ENCODE peak calls at places on chromosomes 11 and 22, in eight cellular contexts. U is MCF 10A, S is brain microvascular endothelial cell, C is mesothelial cell of epicardium, I is tibial artery, M is stomach, Y is foreskin fibroblast, T is Caco-2. K is an unnamed sample.

GRCh38 chr11:19431059-19431398 is 190.3 kb upstream of the E2F8 start:
- DNase-seq in U (no peak), C (no peak), I (no peak), S (no peak), M (peak), Y (no peak), T (no peak), K (no peak)

GRCh38 chr11:88464528-88464927 is 127.0 kb upstream of the CTSC start:
- DNase-seq in I (no peak), M (no peak), Y (no peak), S (no peak), C (no peak), U (no peak), T (no peak), K (no peak)

GRCh38 chr11:63608353-63609345 is 5.6 kb downstream of the PLAAT3 start:
- DNase-seq in S (peak), C (no peak), Y (peak), U (no peak), I (no peak), M (peak), T (no peak), K (peak)

GRCh38 chr11:114124601-114125144 is 65.2 kb downstream of the ZBTB16 start:
- DNase-seq in U (no peak), Y (no peak), I (peak), C (no peak), S (no peak), T (no peak), M (no peak), K (no peak)

GRCh38 chr11:108994887-108995286 is 330.0 kb downstream of the DDX10 start:
- DNase-seq in C (no peak), S (no peak), T (no peak), M (no peak), I (no peak), U (no peak), Y (no peak), K (no peak)

GRCh38 chr11:73598719-73599379 is 937 bp upstream of the FAM168A start:
- DNase-seq in M (no peak), Y (peak), S (no peak), U (no peak), C (no peak), I (no peak), T (no peak), K (no peak)

GRCh38 chr11:106625566-106625965 is 392.7 kb downstream of the GUCY1A2 start:
- DNase-seq in U (no peak), Y (peak), C (no peak), I (no peak), M (no peak), S (no peak), T (no peak), K (no peak)

GRCh38 chr11:1650034-1650917 is 20.7 kb downstream of the KRTAP5-5 start:
- DNase-seq in S (no peak), Y (no peak), C (no peak), M (no peak), U (no peak), T (no peak), I (no peak), K (no peak)

GRCh38 chr11:71210861-71211260 is 41.5 kb downstream of the SHANK2 start:
- DNase-seq in T (peak), I (peak), M (no peak), S (no peak), U (no peak), C (no peak), Y (no peak), K (no peak)

GRCh38 chr22:37174964-37175363 is 13.1 kb downstream of the C1QTNF6 start:
- DNase-seq in T (peak), Y (no peak), I (no peak), U (no peak), C (no peak), S (no peak), M (no peak), K (no peak)

GRCh38 chr11:64263021-64263946 is 12.0 kb downstream of the PLCB3 start:
- DNase-seq in M (no peak), Y (peak), I (no peak), U (peak), T (no peak), C (no peak), S (peak), K (no peak)

GRCh38 chr22:24437820-24438328 is 10.5 kb downstream of the ADORA2A start:
- DNase-seq in C (no peak), S (no peak), U (peak), Y (peak), M (no peak), T (no peak), I (no peak), K (peak)

GRCh38 chr11:43589601-43590250 is 90.8 kb upstream of the HSD17B12 start:
- DNase-seq in S (no peak), I (no peak), U (no peak), Y (no peak), C (no peak), M (no peak), T (no peak), K (no peak)

GRCh38 chr11:125591659-125592304 is 870 bp upstream of the STT3A start:
- DNase-seq in T (peak), Y (peak), C (peak), S (peak), M (peak), I (peak), U (no peak), K (peak)

GRCh38 chr11:24634606-24635160 is 137.8 kb downstream of the LUZP2 start:
- DNase-seq in T (no peak), I (no peak), U (no peak), Y (no peak), S (no peak), M (no peak), C (no peak), K (no peak)

GRCh38 chr11:134739136-134739535 is 327.1 kb upstream of the B3GAT1 start:
- DNase-seq in T (no peak), S (no peak), I (no peak), M (no peak), Y (no peak), C (no peak), U (no peak), K (no peak)

GRCh38 chr11:82676483-82677094 is 57.1 kb downstream of the FAM181B start:
- DNase-seq in T (no peak), S (no peak), Y (no peak), C (no peak), U (peak), I (no peak), M (no peak), K (no peak)

GRCh38 chr11:87019582-87020271 is 18.0 kb upstream of the TMEM135 start:
- DNase-seq in Y (peak), T (no peak), I (no peak), C (no peak), U (no peak), M (no peak), S (no peak), K (no peak)

GRCh38 chr11:101915811-101916291 is 471 bp downstream of the ANGPTL5 start:
- DNase-seq in M (no peak), I (no peak), S (peak), C (no peak), Y (peak), T (no peak), U (peak), K (no peak)

GRCh38 chr11:123481647-123482046 is 51.6 kb downstream of the GRAMD1B start:
- DNase-seq in U (no peak), C (no peak), M (no peak), T (no peak), Y (no peak), I (no peak), S (no peak), K (no peak)

GRCh38 chr11:57340228-57340627 is 2.1 kb downstream of the P2RX3 start:
- DNase-seq in U (peak), C (no peak), M (no peak), I (no peak), Y (peak), S (no peak), T (no peak), K (peak)

GRCh38 chr11:76606102-76606793 is 64.3 kb downstream of the LRRC32 start:
- DNase-seq in T (no peak), C (no peak), I (peak), S (no peak), M (no peak), Y (peak), U (no peak), K (no peak)

GRCh38 chr11:82634091-82634490 is 99.6 kb downstream of the FAM181B start:
- DNase-seq in Y (no peak), U (peak), S (no peak), C (no peak), T (no peak), I (no peak), M (no peak), K (no peak)

GRCh38 chr22:23395476-23396361 is 184.4 kb downstream of the IGLL1 start:
- DNase-seq in T (no peak), M (no peak), S (no peak), C (no peak), U (no peak), I (no peak), Y (no peak), K (no peak)

GRCh38 chr22:47178339-47178738 is 415.9 kb downstream of the TBC1D22A start:
- DNase-seq in I (no peak), U (no peak), M (no peak), Y (no peak), C (no peak), T (no peak), S (no peak), K (no peak)

GRCh38 chr22:17785185-17786184 is 11.2 kb upstream of the BID start:
- DNase-seq in S (no peak), U (peak), C (no peak), T (peak), I (peak), M (peak), Y (peak), K (peak)

GRCh38 chr11:3095712-3096361 is 38.6 kb upstream of the CARS1 start:
- DNase-seq in I (peak), U (peak), C (no peak), T (no peak), Y (peak), S (peak), M (peak), K (no peak)

GRCh38 chr22:24483966-24484545 is 11.1 kb upstream of the UPB1 start:
- DNase-seq in U (no peak), T (no peak), C (no peak), Y (no peak), I (no peak), S (no peak), M (no peak), K (no peak)

GRCh38 chr22:20509344-20510047 is 2.1 kb downstream of the MED15 start:
- DNase-seq in I (peak), T (peak), Y (peak), S (peak), U (peak), M (peak), C (peak), K (peak)

GRCh38 chr11:64742940-64743590 is 877 bp downstream of the RASGRP2 start:
- DNase-seq in I (peak), T (peak), M (peak), Y (peak), S (no peak), C (no peak), U (peak), K (peak)

GRCh38 chr22:24830205-24830979 is 24.4 kb downstream of the SGSM1 start:
- DNase-seq in I (no peak), Y (no peak), T (no peak), M (no peak), U (no peak), C (no peak), S (no peak), K (no peak)

GRCh38 chr11:33618956-33619355 is 81.7 kb downstream of the C11orf91 start:
- DNase-seq in U (no peak), Y (no peak), C (no peak), S (no peak), T (no peak), M (no peak), I (no peak), K (no peak)

GRCh38 chr11:17276236-17277023 is at the start of gene NUCB2:
- DNase-seq in M (peak), U (peak), Y (peak), I (peak), S (peak), C (peak), T (peak), K (peak)
- TF ChIP-seq CTCF in M (no peak), U (no peak), Y (no peak), I (no peak), S (no peak), C (no peak), T (no peak), K (no peak)

GRCh38 chr11:8105666-8106065 is 24.7 kb downstream of the TUB start:
- DNase-seq in I (no peak), C (no peak), T (no peak), Y (no peak), S (no peak), U (no peak), M (no peak), K (no peak)
- TF ChIP-seq CTCF in I (no peak), C (no peak), T (no peak), Y (no peak), S (no peak), U (no peak), M (no peak), K (no peak)

GRCh38 chr22:48187272-48187855 is 1424.9 kb downstream of the TBC1D22A start:
- DNase-seq in S (no peak), Y (no peak), I (no peak), M (no peak), C (no peak), U (no peak), T (no peak), K (no peak)

GRCh38 chr22:48186121-48186790 is 1423.8 kb downstream of the TBC1D22A start:
- DNase-seq in U (no peak), I (no peak), M (no peak), T (no peak), C (no peak), Y (no peak), S (no peak), K (no peak)

GRCh38 chr22:48182896-48183805 is 1420.7 kb downstream of the TBC1D22A start:
- DNase-seq in I (no peak), Y (no peak), T (no peak), M (no peak), C (no peak), U (no peak), S (no peak), K (no peak)

GRCh38 chr22:48185071-48185470 is 1422.6 kb downstream of the TBC1D22A start:
- DNase-seq in U (no peak), M (no peak), Y (no peak), C (no peak), T (no peak), S (no peak), I (no peak), K (no peak)

DNA sequence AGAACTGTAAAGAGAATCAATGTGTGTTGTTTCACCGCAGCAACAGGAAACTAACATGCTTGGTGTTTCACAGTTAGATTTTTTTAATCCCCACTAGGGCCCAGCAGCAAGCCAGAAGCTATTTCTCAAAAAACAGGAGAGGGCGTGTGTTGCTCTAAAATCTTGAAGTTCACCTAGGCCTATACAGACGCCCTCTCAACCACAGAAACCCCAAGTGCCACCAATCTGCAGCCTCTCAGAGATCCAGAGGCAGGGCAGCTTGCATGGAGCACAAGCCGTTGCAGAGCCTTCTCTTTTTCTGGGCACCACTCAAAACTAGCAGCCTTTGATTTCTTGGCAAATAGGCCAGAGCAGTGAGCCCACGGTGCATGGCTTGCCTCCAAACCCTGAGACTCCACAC is 1423.2 kb downstream of the TBC1D22A start:
- DNase-seq in U (no peak), S (no peak), Y (no peak), I (no peak), C (no peak), M (no peak), T (no peak), K (peak)
- TF ChIP-seq CTCF in U (no peak), S (no peak), Y (no peak), I (no peak), C (no peak), M (no peak), T (no peak), K (no peak)

DNA sequence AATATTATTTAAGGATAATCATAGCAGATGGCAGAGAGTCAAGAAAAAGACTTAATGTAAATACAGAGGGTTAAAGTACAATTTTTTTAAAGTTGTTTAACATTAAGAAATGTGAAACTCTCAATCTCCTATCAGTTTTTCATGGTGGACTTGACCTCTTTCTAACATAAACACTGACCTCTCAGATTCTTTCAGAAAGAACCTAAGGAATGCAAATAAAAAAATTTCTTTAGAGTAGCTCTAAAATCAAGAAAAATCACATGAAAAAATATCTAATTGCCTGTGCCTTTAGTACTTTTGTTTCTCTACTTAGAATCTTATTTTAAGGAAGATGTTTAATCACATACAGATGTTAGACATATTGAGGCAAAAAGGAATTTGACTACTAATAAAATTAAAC is 12.9 kb downstream of the RNF141 start:
- DNase-seq in C (no peak), M (no peak), T (no peak), U (no peak), I (no peak), Y (peak), S (no peak), K (no peak)
- TF ChIP-seq CTCF in C (no peak), M (no peak), T (no peak), U (no peak), I (no peak), Y (no peak), S (no peak), K (no peak)

DNA sequence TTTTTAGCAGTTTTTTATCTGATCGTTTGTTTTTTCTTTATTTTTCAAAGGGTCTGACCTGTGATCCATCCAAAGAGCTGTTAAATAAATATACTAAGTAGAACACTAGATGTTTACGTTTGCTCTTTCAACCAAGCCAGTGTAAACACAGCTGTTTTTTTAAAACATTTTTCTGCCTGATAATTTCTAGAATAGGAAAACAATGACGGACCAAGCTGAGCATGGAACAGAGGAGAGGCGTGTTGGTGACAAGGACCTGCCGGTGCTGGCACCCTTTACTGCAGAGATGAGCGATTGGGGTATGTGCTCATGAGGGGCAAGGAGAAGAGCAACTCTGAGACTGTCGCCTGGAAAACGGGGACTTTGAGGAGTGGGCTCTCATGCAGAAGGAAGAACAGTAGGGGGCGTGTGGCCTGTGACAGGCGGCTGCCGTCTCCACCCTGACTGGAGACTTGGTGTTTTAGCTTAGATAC is 28.6 kb upstream of the PANX2 start:
- DNase-seq in S (no peak), M (no peak), T (no peak), Y (no peak), U (no peak), I (no peak), C (no peak), K (no peak)
- TF ChIP-seq CTCF in S (peak), M (no peak), T (peak), Y (no peak), U (no peak), I (no peak), C (no peak), K (no peak)

DNA sequence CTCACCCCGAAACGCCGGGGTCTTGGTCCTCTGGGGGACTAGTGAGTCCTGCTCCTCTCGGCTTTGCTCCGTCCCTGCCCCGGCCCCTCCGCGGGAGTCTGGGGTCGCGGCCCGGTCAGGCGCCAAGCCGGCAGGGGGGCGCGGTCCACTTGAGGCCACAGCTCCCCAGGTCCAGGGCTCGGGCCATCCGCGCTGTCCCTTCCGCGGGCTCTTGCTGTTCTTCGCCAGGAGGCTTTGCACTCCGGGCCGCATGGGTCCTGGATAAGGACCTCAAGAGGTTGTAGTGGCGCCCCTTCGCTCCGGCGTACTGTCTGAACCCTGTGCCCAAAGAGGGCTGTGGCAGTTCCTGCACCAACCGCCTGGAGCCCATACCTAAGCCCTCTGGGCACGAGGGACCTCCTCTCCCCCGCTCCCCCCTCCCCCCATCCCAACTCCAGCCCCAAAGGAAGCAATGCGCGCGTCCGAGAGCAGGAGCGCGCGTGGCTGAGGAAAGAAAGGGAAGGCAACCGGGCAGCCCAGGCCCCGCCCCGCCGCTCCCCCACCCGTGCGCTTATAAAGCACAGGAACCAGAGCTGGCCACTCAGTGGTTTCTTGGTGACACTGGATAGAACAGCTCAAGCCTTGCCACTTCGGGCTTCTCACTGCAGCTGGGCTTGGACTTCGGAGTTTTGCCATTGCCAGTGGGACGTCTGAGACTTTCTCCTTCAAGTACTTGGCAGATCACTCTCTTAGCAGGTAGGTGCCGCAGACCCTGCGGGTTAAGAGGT is at the start of gene ADM:
- DNase-seq in C (no peak), I (peak), S (peak), T (peak), U (peak), Y (peak), M (peak), K (peak)
- TF ChIP-seq CTCF in C (peak), I (peak), S (peak), T (peak), U (peak), Y (peak), M (peak), K (peak)

GRCh38 chr11:120112174-120112796 is 25.6 kb downstream of the TRIM29 start:
- DNase-seq in I (no peak), Y (no peak), U (no peak), C (no peak), S (no peak), M (no peak), T (no peak), K (no peak)
- TF ChIP-seq CTCF in I (no peak), Y (no peak), U (no peak), C (no peak), S (peak), M (no peak), T (peak), K (no peak)